ENCODE peak calls at places on chromosomes 13 and 19, in seven cellular contexts. V is fibroblast of pulmonary artery, R is brain microvascular endothelial cell, T is right lobe of liver, M is retinal pigment epithelial cell, D is fibroblast of mammary gland, G is astrocyte of the spinal cord. E is an unnamed sample.
A peak's percentile ranks its signal among the peaks of the same experiment; 100 is the strongest.

GRCh38 chr19:48329167-48329891 is 4.0 kb downstream of the EMP3 start:
- DNase-seq in D (peak; percentile 56), G (peak; percentile 62), M (no peak), T (no peak), R (no peak), V (peak; percentile 44), E (peak; percentile 46)

GRCh38 chr19:42201489-42202289 is 15.8 kb downstream of the DEDD2 start:
- DNase-seq in M (no peak), V (no peak), T (no peak), G (no peak), D (no peak), R (no peak), E (no peak)

GRCh38 chr13:29771247-29771646 is 79.2 kb downstream of the UBL3 start:
- DNase-seq in R (no peak), G (peak; percentile 54), D (peak; percentile 56), V (peak; percentile 59), T (no peak), M (peak; percentile 4), E (peak; percentile 68)

GRCh38 chr13:67023088-67023893 is 206.8 kb downstream of the PCDH9 start:
- DNase-seq in D (peak; percentile 80), R (peak; percentile 89), G (peak; percentile 96), T (no peak), M (peak; percentile 87), V (peak; percentile 90), E (peak; percentile 87)

GRCh38 chr13:24097064-24097463 is 63.5 kb upstream of the SPATA13 start:
- DNase-seq in T (no peak), R (no peak), V (peak; percentile 47), M (peak; percentile 20), D (peak; percentile 78), G (peak; percentile 41), E (peak; percentile 49)

GRCh38 chr13:32229443-32229842 is 85.7 kb downstream of the ZAR1L start:
- DNase-seq in V (no peak), D (no peak), M (no peak), T (no peak), R (no peak), G (peak; percentile 7), E (no peak)

GRCh38 chr19:5804516-5805464 is at the start of gene NRTN:
- DNase-seq in M (no peak), T (no peak), V (no peak), D (no peak), R (no peak), G (no peak), E (no peak)

GRCh38 chr13:48542581-48543341 is 9.9 kb upstream of the RCBTB2 start:
- DNase-seq in M (no peak), R (peak; percentile 9), D (peak; percentile 20), V (peak; percentile 52), T (peak; percentile 68), G (no peak), E (peak; percentile 63)

GRCh38 chr19:31818740-31819228 is 469.5 kb upstream of the TSHZ3 start:
- DNase-seq in T (no peak), D (no peak), M (no peak), R (no peak), V (no peak), G (no peak), E (no peak)

GRCh38 chr19:16325161-16325527 is 518 bp downstream of the KLF2 start:
- DNase-seq in T (peak; percentile 66), R (no peak), V (no peak), D (no peak), G (no peak), M (no peak), E (no peak)
- TF ChIP-seq CTCF in T (no peak), R (peak; percentile 9), V (no peak), D (no peak), G (no peak), M (no peak), E (no peak)

GRCh38 chr19:12749938-12750521 is 1.6 kb upstream of the BEST2 start:
- DNase-seq in M (no peak), G (peak; percentile 24), V (peak; percentile 23), D (peak; percentile 30), R (peak; percentile 39), T (no peak), E (peak; percentile 56)
- H3K4me3 ChIP-seq in M (no peak overlapping the region), G (no peak overlapping the region), V (no peak overlapping the region), D (no peak overlapping the region), R (no peak overlapping the region), T (no peak overlapping the region), E (no peak overlapping the region)

GRCh38 chr13:40211586-40211968 is 454.9 kb downstream of the FOXO1 start:
- DNase-seq in M (no peak), R (no peak), D (no peak), G (no peak), T (no peak), V (no peak), E (no peak)
- TF ChIP-seq CTCF in M (no peak), R (peak; percentile 15), D (no peak), G (no peak), T (no peak), V (no peak), E (no peak)

GRCh38 chr19:21568816-21569496 is 63.6 kb downstream of the ZNF429 start:
- DNase-seq in T (peak; percentile 94), M (peak; percentile 90), G (peak; percentile 57), V (peak; percentile 15), R (peak; percentile 0), D (peak; percentile 70), E (peak; percentile 87)
- H3K4me3 ChIP-seq in T (peak overlapping the region; percentile 57), M (peak overlapping the region; percentile 71), G (peak overlapping the region; percentile 27), V (no peak overlapping the region), R (peak overlapping the region; percentile 34), D (peak overlapping the region; percentile 22), E (peak overlapping the region; percentile 22)

GRCh38 chr13:27374650-27375049 is 49.8 kb upstream of the GTF3A start:
- DNase-seq in D (peak; percentile 90), T (peak; percentile 77), M (no peak), R (peak; percentile 80), V (peak; percentile 87), G (peak; percentile 81), E (peak; percentile 85)
- TF ChIP-seq CTCF in D (peak; percentile 90), T (peak; percentile 73), M (peak; percentile 89), R (peak; percentile 83), V (peak; percentile 81), G (peak; percentile 76), E (peak; percentile 77)

E was measured in cardiac fibroblast.